ENCODE peak calls at places on chromosomes 16 and 17, in eight cellular contexts. Z is stimulated activated CD4-positive, alpha-beta T cell treated with anti-CD3 and anti-CD28 coated beads, Interleukin-15, amount 100 ng/mL, for 1 hour; T is PC-3; Y is GF-D8; W is hepatocyte; Q is Kasumi-1; V is T-helper 1 cell; A is stimulated activated CD8-positive, alpha-beta memory T cell treated with anti-CD3 and anti-CD28 coated beads, Interleukin-12 subunit alpha, Interleukin-12 subunit beta, amount 100 ng/mL, for 1 hour. U is an unnamed sample.

GRCh38 chr17:50055055-50055425 is 870 bp upstream of the ITGA3 start:
- DNase-seq in Z (no peak), T (peak; percentile 95), Y (no peak), W (peak; percentile 84), Q (no peak), V (no peak), A (no peak), U (no peak)

GRCh38 chr16:89173629-89173921 is 2.0 kb downstream of the CDH15 start:
- DNase-seq in Z (no peak), T (no peak), Y (no peak), W (no peak), Q (no peak), V (no peak), A (no peak), U (no peak)

GRCh38 chr17:78763561-78763960 is 18.5 kb downstream of the CYTH1 start:
- DNase-seq in Z (no peak), T (no peak), Y (no peak), W (no peak), Q (no peak), V (no peak), A (no peak), U (no peak)

GRCh38 chr17:58300336-58300735 is 19.6 kb upstream of the MPO start:
- DNase-seq in Z (no peak), T (no peak), Y (no peak), W (peak; percentile 1), Q (no peak), V (no peak), A (no peak), U (no peak)

GRCh38 chr17:6551356-6551755 is 5.0 kb downstream of the PITPNM3 start:
- DNase-seq in Z (no peak), T (peak; percentile 88), Y (no peak), W (no peak), Q (no peak), V (no peak), A (no peak), U (no peak)

GRCh38 chr17:50806141-50806643 is 29.2 kb upstream of the WFIKKN2 start:
- DNase-seq in Z (no peak), T (peak; percentile 34), Y (no peak), W (no peak), Q (no peak), V (no peak), A (no peak), U (peak; percentile 73)

GRCh38 chr16:27495191-27495590 is 54.5 kb downstream of the GTF3C1 start:
- DNase-seq in Z (no peak), T (no peak), Y (no peak), W (no peak), Q (no peak), V (no peak), A (no peak), U (no peak)

GRCh38 chr17:52026075-52026474 is 132.4 kb downstream of the CA10 start:
- DNase-seq in Z (no peak), T (no peak), Y (no peak), W (no peak), Q (no peak), V (no peak), A (no peak), U (no peak)

GRCh38 chr16:85431431-85432124 is 181.5 kb upstream of the GSE1 start:
- DNase-seq in Z (no peak), T (no peak), Y (no peak), W (no peak), Q (no peak), V (no peak), A (no peak), U (no peak)

GRCh38 chr16:80824623-80825364 is 20.4 kb upstream of the CDYL2 start:
- DNase-seq in Z (no peak), T (peak; percentile 76), Y (no peak), W (peak; percentile 72), Q (peak; percentile 86), V (no peak), A (no peak), U (peak; percentile 59)

GRCh38 chr16:3076577-3076976 is 11.1 kb downstream of the IL32 start:
- DNase-seq in Z (no peak), T (no peak), Y (no peak), W (no peak), Q (no peak), V (no peak), A (no peak), U (no peak)

GRCh38 chr16:49639739-49640388 is 216.0 kb downstream of the ZNF423 start:
- DNase-seq in Z (no peak), T (no peak), Y (no peak), W (peak; percentile 56), Q (no peak), V (no peak), A (no peak), U (peak; percentile 56)

GRCh38 chr16:49330562-49331201 is 42.9 kb upstream of the C16orf78 start:
- DNase-seq in Z (no peak), T (no peak), Y (peak; percentile 33), W (no peak), Q (no peak), V (no peak), A (no peak), U (peak; percentile 36)

GRCh38 chr17:65360961-65361552 is 200.4 kb downstream of the AXIN2 start:
- DNase-seq in Z (no peak), T (no peak), Y (no peak), W (no peak), Q (no peak), V (no peak), A (no peak), U (no peak)

GRCh38 chr16:87559976-87560375 is 42.3 kb upstream of the JPH3 start:
- DNase-seq in Z (no peak), T (no peak), Y (no peak), W (no peak), Q (no peak), V (no peak), A (no peak), U (no peak)

GRCh38 chr16:2271848-2272461 is 4.0 kb upstream of the RNPS1 start:
- DNase-seq in Z (no peak), T (no peak), Y (no peak), W (no peak), Q (no peak), V (no peak), A (no peak), U (no peak)

GRCh38 chr17:2435852-2436251 is 35.0 kb upstream of the MNT start:
- DNase-seq in Z (no peak), T (no peak), Y (no peak), W (no peak), Q (no peak), V (no peak), A (no peak), U (no peak)

GRCh38 chr17:29838961-29839360 is 91.1 kb downstream of the SSH2 start:
- DNase-seq in Z (no peak), T (no peak), Y (no peak), W (peak; percentile 31), Q (no peak), V (no peak), A (no peak), U (no peak)

GRCh38 chr16:89565506-89566372 is 5.3 kb downstream of the RPL13 start:
- DNase-seq in Z (peak; percentile 46), T (peak; percentile 51), Y (peak; percentile 26), W (peak; percentile 66), Q (peak; percentile 56), V (peak; percentile 31), A (no peak), U (peak; percentile 57)

GRCh38 chr17:74444406-74444805 is 12.5 kb downstream of the GPRC5C start:
- DNase-seq in Z (no peak), T (no peak), Y (no peak), W (no peak), Q (no peak), V (no peak), A (no peak), U (no peak)

GRCh38 chr17:14373587-14374259 is 72.8 kb downstream of the HS3ST3B1 start:
- DNase-seq in Z (no peak), T (no peak), Y (no peak), W (peak; percentile 44), Q (no peak), V (no peak), A (no peak), U (peak; percentile 93)

GRCh38 chr17:35117984-35118383 is 1.7 kb downstream of the RAD51D start:
- DNase-seq in Z (no peak), T (peak; percentile 50), Y (no peak), W (no peak), Q (peak; percentile 36), V (peak; percentile 10), A (no peak), U (peak; percentile 19)

GRCh38 chr16:85170066-85171003 is 58.1 kb upstream of the CIBAR2 start:
- DNase-seq in Z (no peak), T (no peak), Y (no peak), W (no peak), Q (no peak), V (no peak), A (no peak), U (no peak)

GRCh38 chr17:66675273-66675990 is 159.5 kb upstream of the CACNG5 start:
- DNase-seq in Z (no peak), T (no peak), Y (no peak), W (no peak), Q (no peak), V (no peak), A (no peak), U (no peak)

GRCh38 chr17:37541880-37542675 is 52.4 kb downstream of the DUSP14 start:
- DNase-seq in Z (no peak), T (no peak), Y (no peak), W (no peak), Q (no peak), V (no peak), A (no peak), U (no peak)

GRCh38 chr17:3025421-3026124 is 37.8 kb downstream of the OR1D5 start:
- DNase-seq in Z (no peak), T (no peak), Y (no peak), W (no peak), Q (no peak), V (no peak), A (no peak), U (no peak)

GRCh38 chr17:50922107-50922506 is 56.0 kb upstream of the TOB1 start:
- DNase-seq in Z (no peak), T (no peak), Y (no peak), W (no peak), Q (no peak), V (no peak), A (no peak), U (no peak)

GRCh38 chr16:84820305-84820684 is 510 bp downstream of the CRISPLD2 start:
- DNase-seq in Z (no peak), T (peak; percentile 7), Y (no peak), W (no peak), Q (no peak), V (no peak), A (no peak), U (no peak)

GRCh38 chr17:79979201-79979840 is 56.4 kb downstream of the TBC1D16 start:
- DNase-seq in Z (no peak), T (no peak), Y (no peak), W (no peak), Q (no peak), V (no peak), A (no peak), U (no peak)

GRCh38 chr17:62565817-62566216 is 61.7 kb upstream of the MRC2 start:
- DNase-seq in Z (no peak), T (peak; percentile 97), Y (no peak), W (no peak), Q (no peak), V (no peak), A (no peak), U (no peak)

GRCh38 chr16:72722552-72722951 is 325.4 kb downstream of the ZFHX3 start:
- DNase-seq in Z (no peak), T (no peak), Y (no peak), W (peak; percentile 8), Q (no peak), V (no peak), A (no peak), U (no peak)

GRCh38 chr16:84117482-84117843 is 721 bp upstream of the MBTPS1 start:
- DNase-seq in Z (peak; percentile 5), T (peak; percentile 7), Y (peak; percentile 23), W (no peak), Q (peak; percentile 62), V (no peak), A (peak; percentile 2), U (no peak)

GRCh38 chr16:66266436-66267286 is 99.8 kb upstream of the CDH5 start:
- DNase-seq in Z (no peak), T (no peak), Y (no peak), W (peak; percentile 71), Q (no peak), V (no peak), A (no peak), U (no peak)

GRCh38 chr16:57938936-57939871 is 31.7 kb downstream of the CNGB1 start:
- DNase-seq in Z (no peak), T (peak; percentile 47), Y (no peak), W (peak; percentile 55), Q (no peak), V (no peak), A (no peak), U (peak; percentile 22)

U was measured in HepG2.